ENCODE peak calls at places on chromosomes 5 and 9, in seven cellular contexts. U, T, C, J, V, Y and F are unnamed samples.

GRCh38 chr5:128825826-128826225 is 139.5 kb upstream of the SLC27A6 start:
- DNase-seq in U (no peak), T (peak), C (no peak), J (no peak), V (no peak), Y (no peak), F (no peak)

GRCh38 chr5:1180096-1180495 is 21.3 kb upstream of the SLC6A19 start:
- DNase-seq in U (no peak), T (no peak), C (no peak), J (no peak), V (no peak), Y (no peak), F (no peak)

GRCh38 chr9:69324549-69325401 is at the start of gene ENTREP1:
- DNase-seq in U (peak), T (peak), C (peak), J (peak), V (peak), Y (peak), F (no peak)

GRCh38 chr5:143302344-143302743 is 101.1 kb downstream of the NR3C1 start:
- DNase-seq in U (no peak), T (peak), C (no peak), J (no peak), V (no peak), Y (no peak), F (no peak)

GRCh38 chr9:134838651-134839431 is 41.8 kb upstream of the FCN2 start:
- DNase-seq in U (no peak), T (no peak), C (no peak), J (no peak), V (no peak), Y (no peak), F (no peak)

GRCh38 chr9:19286634-19287188 is 56.2 kb downstream of the DENND4C start:
- DNase-seq in U (no peak), T (peak), C (no peak), J (no peak), V (no peak), Y (no peak), F (no peak)

GRCh38 chr5:180586870-180587269 is 4.4 kb downstream of the SCGB3A1 start:
- DNase-seq in U (no peak), T (no peak), C (no peak), J (no peak), V (no peak), Y (no peak), F (no peak)

GRCh38 chr5:23614422-23614821 is 107.0 kb downstream of the PRDM9 start:
- DNase-seq in U (no peak), T (no peak), C (no peak), J (no peak), V (no peak), Y (no peak), F (no peak)

GRCh38 chr5:150283904-150284303 is 5.7 kb downstream of the CAMK2A start:
- DNase-seq in U (no peak), T (no peak), C (no peak), J (no peak), V (no peak), Y (no peak), F (no peak)

GRCh38 chr5:179837076-179838011 is 16.6 kb downstream of the SQSTM1 start:
- DNase-seq in U (no peak), T (no peak), C (no peak), J (no peak), V (no peak), Y (no peak), F (no peak)

GRCh38 chr5:95519151-95519550 is 35.6 kb downstream of the SKIC3 start:
- DNase-seq in U (no peak), T (no peak), C (no peak), J (no peak), V (no peak), Y (no peak), F (no peak)

GRCh38 chr9:114356792-114357191 is 27.1 kb downstream of the ORM2 start:
- DNase-seq in U (no peak), T (no peak), C (no peak), J (no peak), V (no peak), Y (no peak), F (no peak)

GRCh38 chr9:103757062-103757461 is 337.0 kb upstream of the SMC2 start:
- DNase-seq in U (no peak), T (no peak), C (peak), J (no peak), V (no peak), Y (no peak), F (no peak)

GRCh38 chr5:170343177-170343576 is 45.6 kb upstream of the LCP2 start:
- DNase-seq in U (no peak), T (no peak), C (no peak), J (no peak), V (no peak), Y (no peak), F (no peak)

GRCh38 chr5:170347022-170347421 is 42.1 kb downstream of the KCNMB1 start:
- DNase-seq in U (no peak), T (no peak), C (no peak), J (no peak), V (no peak), Y (no peak), F (no peak)

GRCh38 chr5:170353011-170353890 is 35.9 kb downstream of the KCNMB1 start:
- DNase-seq in U (no peak), T (no peak), C (peak), J (no peak), V (peak), Y (no peak), F (no peak)

GRCh38 chr5:170345971-170346370 is 43.2 kb downstream of the KCNMB1 start:
- DNase-seq in U (no peak), T (no peak), C (no peak), J (no peak), V (no peak), Y (no peak), F (no peak)

GRCh38 chr5:170348069-170348702 is 41.0 kb downstream of the KCNMB1 start:
- DNase-seq in U (no peak), T (no peak), C (peak), J (no peak), V (no peak), Y (no peak), F (no peak)
- TF ChIP-seq CTCF in U (no peak), T (no peak), C (peak), J (no peak), V (peak), Y (peak), F (peak)

GRCh38 chr5:40333459-40334241 is 346.1 kb upstream of the PTGER4 start:
- DNase-seq in U (no peak), T (peak), C (no peak), J (no peak), V (no peak), Y (no peak), F (no peak)
- TF ChIP-seq EZH2phosphoT487 in U (no peak), T (no peak), C (no peak), J (no peak), V (no peak), Y (no peak), F (no peak)

DNA sequence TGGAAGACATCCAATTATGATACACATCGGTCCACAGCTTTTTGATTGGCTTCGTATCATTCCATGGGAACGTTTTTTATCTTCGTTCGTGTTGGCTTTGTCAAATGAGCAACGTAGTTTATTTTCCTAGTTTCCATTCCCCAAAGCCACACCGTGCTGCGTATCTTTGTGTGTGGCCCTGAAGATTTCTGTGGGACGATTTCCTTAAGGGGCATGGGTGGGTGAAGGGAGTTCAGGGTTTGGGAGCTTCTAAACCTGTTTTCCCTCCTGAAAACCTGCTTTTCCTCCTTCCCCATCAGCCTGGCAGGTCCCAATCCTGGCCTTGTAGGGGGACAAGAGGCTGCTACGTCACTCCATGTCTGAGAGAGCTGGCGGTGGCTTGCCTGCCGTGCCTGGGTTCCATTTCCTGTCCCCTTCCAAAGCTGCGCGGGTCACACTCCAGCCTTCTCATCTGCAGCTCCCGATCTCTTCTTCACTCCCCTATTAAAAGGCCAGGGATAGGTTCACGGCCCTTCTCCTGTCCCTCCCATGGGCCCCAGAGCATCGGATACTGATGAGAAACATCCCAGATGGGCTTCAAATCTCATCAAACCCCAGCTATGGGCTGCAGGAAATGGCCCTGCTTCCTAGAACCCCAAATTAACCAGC is 23.5 kb upstream of the ASS1 start:
- DNase-seq in U (no peak), T (no peak), C (no peak), J (no peak), V (no peak), Y (no peak), F (no peak)
- TF ChIP-seq CTCF in U (no peak), T (no peak), C (no peak), J (no peak), V (no peak), Y (no peak), F (no peak)

GRCh38 chr9:127263244-127263643 is 1.3 kb upstream of the GARNL3 start:
- DNase-seq in U (no peak), T (no peak), C (no peak), J (no peak), V (no peak), Y (no peak), F (no peak)

GRCh38 chr9:127267793-127268507 is 3.4 kb downstream of the GARNL3 start:
- DNase-seq in U (no peak), T (no peak), C (no peak), J (no peak), V (no peak), Y (no peak), F (peak)

GRCh38 chr9:127262621-127263020 is 2.0 kb upstream of the GARNL3 start:
- DNase-seq in U (no peak), T (no peak), C (no peak), J (no peak), V (no peak), Y (no peak), F (no peak)

GRCh38 chr9:127264462-127265040 is at the start of gene GARNL3:
- DNase-seq in U (no peak), T (no peak), C (peak), J (no peak), V (peak), Y (no peak), F (no peak)

DNA sequence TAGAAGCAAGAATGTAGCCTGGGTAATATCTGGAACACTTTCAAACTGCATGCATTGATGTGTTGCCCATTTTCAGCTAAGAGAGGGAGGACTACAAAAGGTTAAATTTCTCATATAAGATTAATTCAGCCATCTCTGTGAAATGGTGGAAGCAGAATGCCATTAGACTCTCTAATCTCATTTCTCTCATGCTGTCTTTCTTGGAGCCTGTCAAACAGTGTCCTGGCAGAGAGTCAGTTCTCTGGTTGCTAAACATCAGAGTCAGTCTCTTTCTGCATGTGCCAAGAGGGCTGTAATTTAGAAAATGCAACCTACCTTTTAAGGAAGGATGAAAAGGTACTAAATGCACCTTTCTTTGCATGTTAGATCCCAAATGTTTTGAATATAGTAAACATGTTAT is 910 bp upstream of the GARNL3 start:
- DNase-seq in U (no peak), T (no peak), C (no peak), J (no peak), V (no peak), Y (no peak), F (no peak)
- TF ChIP-seq EZH2phosphoT487 in U (no peak), T (no peak), C (no peak), J (no peak), V (no peak), Y (no peak), F (no peak)

GRCh38 chr5:177554474-177555111 is at the start of gene FAM193B:
- DNase-seq in U (peak), T (peak), C (peak), J (peak), V (peak), Y (peak), F (peak)
- TF ChIP-seq CTCF in U (peak), T (peak), C (peak), J (peak), V (peak), Y (peak), F (peak)

DNA sequence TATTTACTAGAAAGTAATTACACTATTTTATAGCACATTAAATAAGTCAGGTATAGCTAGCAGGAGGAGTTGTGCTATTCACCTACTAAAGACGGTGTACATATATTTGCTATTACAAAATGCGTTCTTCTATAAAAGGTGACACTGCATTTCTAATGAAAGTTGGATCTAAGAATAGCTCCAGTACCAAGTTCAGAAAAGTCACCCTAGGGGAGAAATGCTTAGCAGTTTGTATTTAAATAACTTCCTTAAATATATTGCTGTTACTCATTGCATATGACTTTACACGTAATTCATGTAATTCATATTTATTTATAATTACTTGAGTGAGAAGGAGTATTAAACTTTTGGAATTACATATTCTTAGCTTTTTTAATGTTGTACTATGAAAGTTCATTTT is 7.0 kb upstream of the SUB1 start:
- DNase-seq in U (no peak), T (no peak), C (no peak), J (no peak), V (no peak), Y (no peak), F (no peak)
- TF ChIP-seq EZH2phosphoT487 in U (no peak), T (no peak), C (no peak), J (no peak), V (no peak), Y (no peak), F (no peak)

GRCh38 chr5:172385164-172385563 is 69.2 kb downstream of the SH3PXD2B start:
- DNase-seq in U (no peak), T (no peak), C (no peak), J (no peak), V (no peak), Y (no peak), F (no peak)

GRCh38 chr5:172395483-172395882 is 58.8 kb downstream of the SH3PXD2B start:
- DNase-seq in U (no peak), T (no peak), C (no peak), J (no peak), V (no peak), Y (no peak), F (no peak)

GRCh38 chr5:172385661-172386187 is 68.6 kb downstream of the SH3PXD2B start:
- DNase-seq in U (no peak), T (no peak), C (no peak), J (no peak), V (no peak), Y (no peak), F (no peak)

GRCh38 chr5:172389578-172390112 is 64.7 kb downstream of the SH3PXD2B start:
- DNase-seq in U (no peak), T (no peak), C (no peak), J (no peak), V (no peak), Y (no peak), F (no peak)
- TF ChIP-seq CTCF in U (no peak), T (peak), C (no peak), J (peak), V (peak), Y (no peak), F (peak)

GRCh38 chr5:73985145-73985544 is 359.1 kb downstream of the ARHGEF28 start:
- DNase-seq in U (no peak), T (peak), C (peak), J (peak), V (peak), Y (peak), F (no peak)
- TF ChIP-seq EZH2phosphoT487 in U (no peak), T (no peak), C (no peak), J (no peak), V (no peak), Y (no peak), F (no peak)

DNA sequence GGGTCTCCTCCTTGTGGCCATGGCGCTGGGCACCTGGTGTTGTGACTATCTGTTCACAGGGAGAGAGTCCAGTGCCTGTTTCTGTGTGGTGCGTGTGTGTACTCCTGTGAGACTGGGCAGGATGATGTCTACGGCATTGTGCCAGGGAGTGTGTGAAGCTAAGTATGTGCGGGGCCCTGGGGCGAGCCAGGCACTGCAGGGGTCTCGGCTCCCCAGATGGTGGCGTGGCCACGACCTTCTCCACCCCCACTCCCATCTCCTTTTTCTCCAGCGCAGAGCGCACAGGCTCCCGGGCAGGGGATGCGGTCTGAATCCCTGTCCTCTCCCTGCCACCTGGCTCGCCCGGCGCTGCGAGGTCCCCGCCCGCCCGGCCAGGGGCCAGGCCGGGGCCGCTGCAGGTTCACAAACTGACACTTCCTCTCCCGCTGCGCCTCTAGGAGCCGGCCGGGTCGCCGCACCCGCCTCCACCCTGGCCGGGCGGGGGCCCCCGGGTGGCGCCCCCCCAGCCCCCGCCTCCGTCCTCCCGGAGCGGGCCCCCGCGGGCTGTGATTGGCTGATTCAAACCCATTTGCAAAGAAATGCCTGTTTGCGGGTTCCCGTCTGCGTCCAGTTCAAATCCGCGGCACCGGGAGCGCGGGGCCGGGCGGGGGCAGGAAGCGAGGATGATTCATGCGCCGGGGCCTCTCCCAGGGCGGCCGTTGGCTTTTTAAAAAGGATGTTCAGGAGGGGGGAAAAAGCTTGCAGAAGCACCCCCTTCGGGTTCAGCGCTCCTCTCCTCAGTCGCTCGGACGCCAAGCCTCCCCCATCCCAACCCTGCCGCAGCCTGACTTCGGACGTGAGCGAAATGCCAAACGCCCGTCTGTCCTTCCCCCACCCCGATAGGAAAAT is 790 bp downstream of the PHF19 start:
- DNase-seq in U (peak), T (peak), C (peak), J (peak), V (peak), Y (peak), F (peak)
- TF ChIP-seq CTCF in U (peak), T (no peak), C (no peak), J (no peak), V (no peak), Y (no peak), F (peak)